ENCODE peak calls at places on chromosomes 4 and X, in six cellular contexts. Y is H9, A is IMR-90, F is neuronal stem cell, Q is H1, S is mesenchymal stem cell. L is an unnamed sample.

GRCh38 chrX:38804481-38805293 is 3.4 kb downstream of the MID1IP1 start:
- DNase-seq in Y (no peak), A (no peak), F (peak; percentile 15), Q (peak; percentile 45), S (peak; percentile 34), L (peak; percentile 36)

GRCh38 chrX:24990585-24990984 is 25.2 kb downstream of the ARX start:
- DNase-seq in Y (peak; percentile 43), A (no peak), F (no peak), Q (no peak), S (no peak), L (no peak)

GRCh38 chr4:116599859-116600258 is 485.5 kb downstream of the TRAM1L1 start:
- DNase-seq in Y (peak; percentile 74), A (no peak), F (no peak), Q (peak; percentile 87), S (no peak), L (no peak)

GRCh38 chr4:78720994-78721677 is 55.0 kb upstream of the BMP2K start:
- DNase-seq in Y (no peak), A (no peak), F (no peak), Q (no peak), S (no peak), L (no peak)

GRCh38 chr4:126038492-126039236 is 723.9 kb downstream of the FAT4 start:
- DNase-seq in Y (no peak), A (no peak), F (no peak), Q (no peak), S (peak; percentile 47), L (no peak)

GRCh38 chr4:149371021-149371420 is 444.6 kb downstream of the IQCM start:
- DNase-seq in Y (peak; percentile 42), A (peak; percentile 63), F (peak; percentile 3), Q (no peak), S (peak; percentile 52), L (peak; percentile 71)

GRCh38 chr4:2796261-2797187 is 3.6 kb downstream of the SH3BP2 start:
- DNase-seq in Y (no peak), A (peak; percentile 52), F (no peak), Q (no peak), S (peak; percentile 47), L (peak; percentile 73)

GRCh38 chr4:156575430-156576073 is 396.0 kb downstream of the PDGFC start:
- DNase-seq in Y (peak; percentile 52), A (no peak), F (no peak), Q (peak; percentile 60), S (no peak), L (peak; percentile 19)

GRCh38 chr4:8379771-8380170 is 60.8 kb downstream of the ACOX3 start:
- DNase-seq in Y (no peak), A (no peak), F (no peak), Q (no peak), S (no peak), L (no peak)

GRCh38 chrX:150508461-150509367 is 59.7 kb upstream of the MTM1 start:
- DNase-seq in Y (peak; percentile 69), A (peak; percentile 10), F (no peak), Q (no peak), S (no peak), L (no peak)

GRCh38 chr4:82380344-82380743 is 6.6 kb upstream of the HNRNPD start:
- DNase-seq in Y (no peak), A (no peak), F (no peak), Q (no peak), S (no peak), L (no peak)

GRCh38 chr4:38565271-38566199 is 98.5 kb upstream of the KLF3 start:
- DNase-seq in Y (no peak), A (peak; percentile 82), F (no peak), Q (no peak), S (no peak), L (no peak)

GRCh38 chrX:46759645-46759974 is 692 bp upstream of the SLC9A7 start:
- DNase-seq in Y (no peak), A (peak; percentile 26), F (peak; percentile 1), Q (no peak), S (no peak), L (no peak)

GRCh38 chr4:106618920-106619319 is 250.3 kb upstream of the GIMD1 start:
- DNase-seq in Y (no peak), A (no peak), F (no peak), Q (no peak), S (no peak), L (no peak)

GRCh38 chr4:146998157-146998556 is 52.5 kb upstream of the TTC29 start:
- DNase-seq in Y (no peak), A (no peak), F (no peak), Q (no peak), S (no peak), L (peak; percentile 33)

GRCh38 chrX:40174594-40175415 is 77.0 kb upstream of the BCOR start:
- DNase-seq in Y (peak; percentile 75), A (no peak), F (no peak), Q (peak; percentile 57), S (peak; percentile 82), L (peak; percentile 31)

GRCh38 chrX:40177489-40177888 is 79.7 kb upstream of the BCOR start:
- DNase-seq in Y (no peak), A (no peak), F (no peak), Q (no peak), S (no peak), L (no peak)

GRCh38 chrX:40175416-40176255 is 77.9 kb upstream of the BCOR start:
- DNase-seq in Y (peak; percentile 69), A (no peak), F (no peak), Q (peak; percentile 56), S (peak; percentile 82), L (peak; percentile 72)

GRCh38 chrX:40176979-40177430 is 79.2 kb upstream of the BCOR start:
- DNase-seq in Y (peak; percentile 52), A (no peak), F (no peak), Q (peak; percentile 44), S (peak; percentile 56), L (peak; percentile 10)

GRCh38 chrX:40176256-40176978 is 78.7 kb upstream of the BCOR start:
- DNase-seq in Y (peak; percentile 56), A (no peak), F (no peak), Q (peak; percentile 56), S (peak; percentile 52), L (no peak)
- H2BK120ac ChIP-seq in Y (no peak overlapping the region), A (peak overlapping the region; percentile 32), F (peak overlapping the region; percentile 87), Q (peak overlapping the region; percentile 38), S (peak overlapping the region; percentile 97), L (peak overlapping the region; percentile 13)

GRCh38 chr4:166838975-166839614 is 395.2 kb downstream of the SPOCK3 start:
- DNase-seq in Y (no peak), A (no peak), F (no peak), Q (no peak), S (no peak), L (no peak)
- H2AFZ ChIP-seq in Y (no peak overlapping the region), A (no peak overlapping the region), F (no peak overlapping the region), Q (no peak overlapping the region), S (no peak overlapping the region), L (no peak overlapping the region)

GRCh38 chr4:182083681-182084410 is 159.4 kb upstream of the TENM3 start:
- DNase-seq in Y (no peak), A (no peak), F (no peak), Q (peak; percentile 23), S (no peak), L (no peak)
- H2BK120ac ChIP-seq in Y (no peak overlapping the region), A (no peak overlapping the region), F (no peak overlapping the region), Q (peak overlapping the region; percentile 95), S (no peak overlapping the region), L (peak overlapping the region; percentile 58)

GRCh38 chr4:66555301-66555700 is 885.0 kb upstream of the EPHA5 start:
- DNase-seq in Y (no peak), A (peak; percentile 59), F (no peak), Q (no peak), S (peak; percentile 44), L (peak; percentile 58)

GRCh38 chr4:66562276-66562806 is 892.1 kb upstream of the EPHA5 start:
- DNase-seq in Y (no peak), A (no peak), F (no peak), Q (no peak), S (no peak), L (no peak)

GRCh38 chr4:66554844-66555243 is 884.6 kb upstream of the EPHA5 start:
- DNase-seq in Y (no peak), A (no peak), F (no peak), Q (no peak), S (no peak), L (no peak)

GRCh38 chr4:66558651-66559050 is 888.4 kb upstream of the EPHA5 start:
- DNase-seq in Y (no peak), A (no peak), F (no peak), Q (no peak), S (no peak), L (no peak)

GRCh38 chr4:66556651-66557278 is 886.5 kb upstream of the EPHA5 start:
- DNase-seq in Y (no peak), A (no peak), F (no peak), Q (no peak), S (no peak), L (no peak)
- H2AFZ ChIP-seq in Y (no peak overlapping the region), A (no peak overlapping the region), F (peak overlapping the region; percentile 8), Q (peak overlapping the region; percentile 41), S (peak overlapping the region; percentile 53), L (no peak overlapping the region)

GRCh38 chr4:39977489-39978377 is at the start of gene PDS5A:
- DNase-seq in Y (peak; percentile 88), A (peak; percentile 84), F (peak; percentile 90), Q (peak; percentile 90), S (peak; percentile 88), L (peak; percentile 95)
- H2BK120ac ChIP-seq in Y (no peak within 1 kb of the TSS), A (peak within 1 kb of the TSS; percentile 71), F (peak within 1 kb of the TSS; percentile 47), Q (peak within 1 kb of the TSS; percentile 95), S (peak within 1 kb of the TSS; percentile 84), L (peak within 1 kb of the TSS; percentile 52)

DNA sequence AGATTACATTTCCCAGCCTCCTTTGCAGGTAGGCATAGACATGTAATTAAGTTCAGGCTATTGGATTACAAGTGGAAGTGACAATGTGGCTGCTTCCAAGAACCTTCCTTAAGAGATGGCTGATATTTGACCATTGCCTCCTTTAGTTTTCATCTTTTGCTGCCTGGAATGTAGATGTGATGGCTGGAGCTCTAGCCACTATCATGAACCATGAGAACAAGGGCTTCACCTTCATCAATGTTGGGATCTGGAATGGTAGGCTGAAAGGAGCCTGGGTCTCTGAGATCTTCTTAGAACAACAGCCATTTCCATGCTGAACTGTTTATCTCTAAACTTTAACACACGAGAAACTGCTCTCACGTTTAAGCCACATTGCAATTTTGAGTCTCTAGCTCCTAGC is 158.7 kb upstream of the ATP6AP2 start:
- DNase-seq in Y (no peak), A (no peak), F (no peak), Q (no peak), S (no peak), L (no peak)
- H2AFZ ChIP-seq in Y (no peak overlapping the region), A (no peak overlapping the region), F (no peak overlapping the region), Q (no peak overlapping the region), S (no peak overlapping the region), L (no peak overlapping the region)